ENCODE peak calls at places on chromosomes 6 and 20, in six cellular contexts. R is progenitor cell of endocrine pancreas, Z is A172, Q is Kasumi-1, E is mesenchymal stem cell, S is activated T-cell treated with anti-CD3 and anti-CD28 coated beads for 1 hour. O is an unnamed sample.

GRCh38 chr20:10547276-10548114 is 112.4 kb downstream of the SLX4IP start:
- DNase-seq in R (no peak), Z (no peak), Q (no peak), E (peak), S (no peak), O (no peak)

GRCh38 chr20:8043687-8044278 is 24.2 kb upstream of the TMX4 start:
- DNase-seq in R (no peak), Z (peak), Q (peak), E (peak), S (no peak), O (no peak)

GRCh38 chr6:12440981-12441380 is 150.8 kb downstream of the EDN1 start:
- DNase-seq in R (no peak), Z (peak), Q (no peak), E (peak), S (no peak), O (no peak)

GRCh38 chr6:162907876-162908481 is 180.2 kb downstream of the PACRG start:
- DNase-seq in R (no peak), Z (no peak), Q (peak), E (peak), S (no peak), O (no peak)

GRCh38 chr6:48765352-48765961 is 654.5 kb upstream of the PTCHD4 start:
- DNase-seq in R (no peak), Z (peak), Q (peak), E (peak), S (no peak), O (no peak)

GRCh38 chr6:31157543-31158139 is at the start of gene CCHCR1:
- DNase-seq in R (no peak), Z (no peak), Q (no peak), E (peak), S (no peak), O (no peak)

GRCh38 chr20:6095409-6095808 is 27.4 kb downstream of the FERMT1 start:
- DNase-seq in R (no peak), Z (no peak), Q (no peak), E (no peak), S (no peak), O (no peak)

GRCh38 chr6:4682431-4683159 is 93.6 kb upstream of the CDYL start:
- DNase-seq in R (no peak), Z (no peak), Q (no peak), E (peak), S (no peak), O (no peak)

GRCh38 chr6:39861663-39862062 is 69.5 kb downstream of the DAAM2 start:
- DNase-seq in R (no peak), Z (no peak), Q (no peak), E (no peak), S (no peak), O (no peak)

GRCh38 chr6:30678964-30679726 is 6.3 kb upstream of the DHX16 start:
- DNase-seq in R (peak), Z (peak), Q (peak), E (peak), S (peak), O (peak)

GRCh38 chr6:89977808-89978748 is 83.8 kb downstream of the GJA10 start:
- DNase-seq in R (no peak), Z (no peak), Q (no peak), E (peak), S (no peak), O (no peak)

GRCh38 chr20:64224344-64225165 is 31.0 kb upstream of the PCMTD2 start:
- DNase-seq in R (no peak), Z (peak), Q (no peak), E (peak), S (no peak), O (no peak)

GRCh38 chr20:24503352-24503931 is 34.0 kb downstream of the SYNDIG1 start:
- DNase-seq in R (no peak), Z (peak), Q (no peak), E (no peak), S (no peak), O (no peak)

GRCh38 chr20:36836591-36837329 is 39.2 kb upstream of the TLDC2 start:
- DNase-seq in R (no peak), Z (peak), Q (peak), E (peak), S (no peak), O (no peak)

GRCh38 chr6:44122821-44123220 is 4.4 kb downstream of the MRPL14 start:
- DNase-seq in R (no peak), Z (no peak), Q (peak), E (peak), S (no peak), O (no peak)

GRCh38 chr6:15464211-15464725 is 198.6 kb downstream of the DTNBP1 start:
- DNase-seq in R (no peak), Z (peak), Q (peak), E (peak), S (peak), O (peak)

GRCh38 chr6:110541701-110542309 is 65.4 kb upstream of the SLC22A16 start:
- DNase-seq in R (no peak), Z (no peak), Q (no peak), E (peak), S (no peak), O (no peak)

GRCh38 chr6:2108700-2109306 is 136.6 kb downstream of the GMDS start:
- DNase-seq in R (no peak), Z (no peak), Q (no peak), E (no peak), S (no peak), O (no peak)

GRCh38 chr20:36086767-36087166 is 67.8 kb upstream of the EPB41L1 start:
- DNase-seq in R (no peak), Z (peak), Q (no peak), E (no peak), S (no peak), O (no peak)

GRCh38 chr20:41340327-41341055 is at the start of gene LPIN3:
- DNase-seq in R (peak), Z (peak), Q (peak), E (peak), S (peak), O (peak)

GRCh38 chr6:3615391-3616380 is 135.8 kb downstream of the PXDC1 start:
- DNase-seq in R (no peak), Z (no peak), Q (no peak), E (no peak), S (no peak), O (no peak)

GRCh38 chr20:53774487-53775203 is 181.0 kb upstream of the ZNF217 start:
- DNase-seq in R (no peak), Z (peak), Q (no peak), E (peak), S (no peak), O (no peak)

GRCh38 chr6:82237013-82237412 is 10.5 kb downstream of the IBTK start:
- DNase-seq in R (no peak), Z (no peak), Q (peak), E (no peak), S (no peak), O (no peak)

GRCh38 chr6:37239511-37239910 is 18.1 kb upstream of the TBC1D22B start:
- DNase-seq in R (no peak), Z (no peak), Q (no peak), E (no peak), S (no peak), O (no peak)

O was measured in activated B cell treated with CpG ODN at 0.5 μM for 24 hours.